ENCODE peak calls at places on chromosomes 16 and 17, in seven cellular contexts. S is trophoblast cell, V is neuronal stem cell, I is IMR-90, W is H1, K is mesenchymal stem cell, N is H9. X is an unnamed sample.

GRCh38 chr17:44859701-44860100 is 12.0 kb downstream of the HIGD1B start:
- DNase-seq in S (no peak), V (no peak), I (no peak), W (no peak), K (no peak), N (no peak), X (no peak)

GRCh38 chr17:1294157-1294717 is 14.8 kb downstream of the TRARG1 start:
- DNase-seq in S (no peak), V (no peak), I (no peak), W (no peak), K (no peak), N (no peak), X (no peak)

GRCh38 chr17:13725286-13725990 is 123.7 kb upstream of the HS3ST3A1 start:
- DNase-seq in S (no peak), V (no peak), I (peak), W (no peak), K (peak), N (no peak), X (no peak)

GRCh38 chr17:51422634-51423033 is 162.3 kb downstream of the UTP18 start:
- DNase-seq in S (no peak), V (no peak), I (no peak), W (no peak), K (no peak), N (no peak), X (peak)

GRCh38 chr17:77316191-77316641 is 175.4 kb downstream of the SEC14L1 start:
- DNase-seq in S (no peak), V (no peak), I (peak), W (peak), K (peak), N (peak), X (peak)

GRCh38 chr17:47879028-47879585 is 16.9 kb upstream of the SP2 start:
- DNase-seq in S (no peak), V (no peak), I (peak), W (no peak), K (peak), N (peak), X (no peak)

GRCh38 chr17:177155-177554 is 4.3 kb downstream of the DOC2B start:
- DNase-seq in S (no peak), V (no peak), I (no peak), W (no peak), K (no peak), N (no peak), X (no peak)

GRCh38 chr17:50458290-50458689 is 10.4 kb downstream of the CHAD start:
- DNase-seq in S (no peak), V (no peak), I (no peak), W (no peak), K (no peak), N (no peak), X (no peak)

GRCh38 chr16:85103096-85104079 is 8.9 kb downstream of the CIBAR2 start:
- DNase-seq in S (no peak), V (no peak), I (no peak), W (no peak), K (no peak), N (no peak), X (no peak)

GRCh38 chr17:63317166-63317845 is 128.8 kb downstream of the CYB561 start:
- DNase-seq in S (no peak), V (no peak), I (no peak), W (no peak), K (no peak), N (no peak), X (no peak)
- H3K23ac ChIP-seq in S (no peak), V (no peak), I (no peak), W (no peak), K (no peak), N (no peak), X (no peak)

GRCh38 chr17:40025559-40025958 is 10.3 kb downstream of the CSF3 start:
- DNase-seq in S (no peak), V (no peak), I (no peak), W (no peak), K (no peak), N (no peak), X (no peak)
- H3K4me2 ChIP-seq in S (no peak), V (no peak), I (no peak), W (no peak), K (no peak), N (no peak), X (no peak)

GRCh38 chr17:27240086-27240801 is 53.7 kb upstream of the WSB1 start:
- DNase-seq in S (no peak), V (no peak), I (no peak), W (no peak), K (no peak), N (no peak), X (no peak)

GRCh38 chr17:27237890-27238289 is 56.0 kb upstream of the WSB1 start:
- DNase-seq in S (no peak), V (no peak), I (no peak), W (no peak), K (no peak), N (no peak), X (no peak)

GRCh38 chr17:27239584-27239983 is 54.3 kb upstream of the WSB1 start:
- DNase-seq in S (peak), V (no peak), I (no peak), W (no peak), K (no peak), N (no peak), X (no peak)

GRCh38 chr17:27240802-27241155 is 53.1 kb upstream of the WSB1 start:
- DNase-seq in S (no peak), V (no peak), I (no peak), W (no peak), K (no peak), N (no peak), X (no peak)

GRCh38 chr17:27239046-27239445 is 54.9 kb upstream of the WSB1 start:
- DNase-seq in S (no peak), V (no peak), I (no peak), W (no peak), K (no peak), N (no peak), X (no peak)
- H2AK5ac ChIP-seq in S (no peak), V (no peak), I (peak), W (no peak), K (no peak), N (no peak), X (no peak)

GRCh38 chr16:1401061-1401757 is 13.3 kb downstream of the UNKL start:
- DNase-seq in S (no peak), V (no peak), I (no peak), W (no peak), K (no peak), N (no peak), X (no peak)

GRCh38 chr16:1398351-1398750 is 16.2 kb downstream of the UNKL start:
- DNase-seq in S (no peak), V (no peak), I (no peak), W (no peak), K (no peak), N (no peak), X (no peak)

GRCh38 chr16:1397779-1398178 is 16.7 kb downstream of the UNKL start:
- DNase-seq in S (no peak), V (no peak), I (no peak), W (no peak), K (no peak), N (no peak), X (no peak)

GRCh38 chr16:1401758-1402154 is 12.7 kb downstream of the UNKL start:
- DNase-seq in S (no peak), V (no peak), I (no peak), W (no peak), K (no peak), N (no peak), X (no peak)

DNA sequence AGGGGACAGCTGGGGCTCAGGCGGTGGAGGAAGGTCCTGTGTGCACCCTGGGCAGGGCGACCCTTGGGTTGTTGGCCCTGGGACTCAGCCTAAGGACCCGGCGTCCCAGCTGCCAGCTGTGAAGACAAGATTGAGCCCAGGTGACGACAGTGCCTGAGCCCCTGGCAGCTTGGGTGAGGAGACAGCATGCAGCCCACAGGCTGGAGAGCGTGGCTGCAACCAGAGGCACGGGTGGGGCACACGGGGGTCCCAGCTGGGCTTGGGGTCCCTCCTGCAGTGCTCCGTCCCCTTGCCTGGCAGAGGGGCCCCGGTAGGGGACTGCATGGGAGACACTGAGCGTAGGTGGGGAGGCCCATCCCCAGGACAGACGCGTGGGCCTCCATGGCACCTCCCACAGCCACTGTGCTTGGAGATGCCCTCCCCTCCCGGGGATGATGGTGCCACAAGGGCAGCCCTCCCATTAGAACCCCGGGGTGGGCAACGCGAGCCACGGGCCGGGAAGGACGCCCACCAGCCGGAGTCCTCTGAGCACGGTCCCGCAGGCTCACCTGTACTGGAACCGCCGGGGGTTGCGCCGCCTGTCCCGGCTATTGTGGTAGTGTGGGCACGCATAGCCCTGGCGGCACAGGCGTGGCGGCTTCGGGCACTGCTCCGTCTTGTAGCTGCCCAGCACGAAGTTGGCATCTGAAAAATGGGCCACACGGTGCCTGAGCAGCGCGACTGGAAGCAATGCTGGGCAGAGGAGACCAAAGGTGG is 15.5 kb downstream of the UNKL start:
- DNase-seq in S (no peak), V (no peak), I (no peak), W (no peak), K (no peak), N (no peak), X (no peak)
- H3K23ac ChIP-seq in S (no peak), V (peak), I (no peak), W (no peak), K (no peak), N (no peak), X (no peak)

DNA sequence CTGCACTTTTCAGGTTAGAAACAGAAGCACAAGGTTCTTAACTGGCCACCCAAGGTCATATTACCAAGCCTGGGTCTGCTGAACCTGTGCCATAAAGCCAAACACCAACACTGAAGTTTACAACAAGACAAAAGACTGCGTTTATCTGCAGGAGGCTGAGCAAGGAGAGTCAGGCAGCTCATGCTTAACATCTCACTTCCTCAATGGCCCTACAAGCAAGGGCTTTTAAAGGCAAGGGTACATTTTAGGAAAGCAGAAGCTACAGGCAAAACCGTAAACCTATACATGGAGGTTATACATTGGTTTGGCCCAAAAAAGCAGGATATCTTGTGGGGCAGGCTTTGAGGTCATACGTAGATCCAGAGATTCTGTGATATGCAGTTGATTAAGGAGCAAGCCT is 91.2 kb downstream of the GNAO1 start:
- DNase-seq in S (no peak), V (no peak), I (no peak), W (no peak), K (no peak), N (no peak), X (no peak)
- H3K4me2 ChIP-seq in S (no peak), V (no peak), I (no peak), W (peak), K (no peak), N (no peak), X (no peak)

DNA sequence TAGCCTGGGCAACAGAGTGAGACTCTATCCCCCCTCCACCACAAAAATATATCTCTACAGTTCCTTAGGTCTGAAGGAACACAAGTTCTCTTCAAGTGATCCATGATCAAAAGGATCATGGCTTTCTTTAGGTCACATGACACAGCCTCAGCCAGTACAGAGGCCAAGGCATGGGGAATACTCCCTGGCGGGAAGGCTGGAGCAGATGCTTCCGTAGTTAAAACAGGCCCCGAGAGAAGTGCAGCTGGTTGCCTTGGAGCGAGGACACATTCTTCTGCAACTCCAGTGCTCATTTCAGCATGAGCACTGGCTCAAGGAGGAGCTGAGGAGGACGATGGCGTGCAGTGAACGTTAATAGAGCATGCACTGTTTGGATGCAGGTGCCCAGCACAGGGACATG is 13.5 kb downstream of the CDIP1 start:
- DNase-seq in S (no peak), V (no peak), I (no peak), W (no peak), K (no peak), N (no peak), X (no peak)
- H2AK5ac ChIP-seq in S (no peak), V (no peak), I (no peak), W (no peak), K (no peak), N (no peak), X (no peak)

DNA sequence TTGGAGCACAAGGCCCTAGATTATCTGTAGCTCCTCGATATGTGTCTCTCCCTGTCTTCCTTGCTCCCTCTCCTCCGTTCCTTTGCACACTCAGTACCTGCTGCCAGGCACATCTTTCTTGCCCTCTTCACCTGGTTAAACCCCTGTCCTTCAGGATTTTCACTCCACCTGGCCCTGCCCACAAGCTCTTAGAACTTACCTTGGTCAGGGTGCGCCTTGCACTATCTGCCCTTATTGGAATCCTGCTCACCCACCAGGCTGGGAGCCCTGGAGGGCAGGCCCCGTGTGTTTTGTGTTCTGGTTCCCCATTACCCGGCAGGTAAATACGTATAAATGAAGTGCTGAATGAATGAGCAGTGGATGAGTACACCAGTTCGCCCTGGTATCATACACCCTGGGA is 54.6 kb downstream of the MARCHF10 start:
- DNase-seq in S (no peak), V (no peak), I (no peak), W (no peak), K (no peak), N (no peak), X (no peak)
- H3K23ac ChIP-seq in S (no peak), V (no peak), I (no peak), W (no peak), K (no peak), N (no peak), X (no peak)